ENCODE peak calls at places on chromosomes 5 and 9, in seven cellular contexts. M is mammary epithelial cell, J is Caco-2, L is mucosa of descending colon, U is adrenal gland, R is AG04450, I is pancreas. S is an unnamed sample. For H3K9me3, the result is how much of the 10 kb centered on the place peaks cover.

GRCh38 chr9:122095010-122095767 is 2.1 kb upstream of the TTLL11 start:
- DNase-seq in I (no peak), U (peak), L (no peak), J (no peak), R (no peak), M (peak), S (no peak)

GRCh38 chr5:60540855-60541805 is 158.8 kb downstream of the DEPDC1B start:
- DNase-seq in U (no peak), M (no peak), I (no peak), L (no peak), J (no peak), R (no peak), S (no peak)

GRCh38 chr5:174047472-174047871 is 2.0 kb downstream of the NSG2 start:
- DNase-seq in I (no peak), L (no peak), U (no peak), M (no peak), R (no peak), J (no peak), S (no peak)

GRCh38 chr5:72101828-72102227 is 5.4 kb upstream of the MAP1B start:
- DNase-seq in R (no peak), J (no peak), U (no peak), L (no peak), I (no peak), M (peak), S (no peak)

GRCh38 chr5:42547146-42547545 is 123.9 kb downstream of the GHR start:
- DNase-seq in R (no peak), L (no peak), M (peak), U (no peak), I (no peak), J (no peak), S (no peak)

GRCh38 chr5:181191526-181192336 is 13.3 kb downstream of the TRIM7 start:
- DNase-seq in I (peak), U (peak), J (peak), R (peak), M (peak), L (peak), S (peak)

GRCh38 chr9:134908524-134909364 is 9.0 kb downstream of the FCN1 start:
- DNase-seq in I (no peak), L (no peak), U (no peak), M (no peak), J (no peak), R (no peak), S (no peak)

GRCh38 chr5:146825033-146825432 is 53.5 kb downstream of the PPP2R2B start:
- DNase-seq in I (peak), U (peak), L (no peak), M (peak), J (peak), R (no peak), S (peak)

GRCh38 chr9:13354733-13355132 is 75.2 kb upstream of the MPDZ start:
- DNase-seq in I (no peak), J (no peak), M (peak), R (no peak), L (no peak), U (no peak), S (peak)

GRCh38 chr9:136802321-136802720 is 5.4 kb upstream of the RABL6 start:
- DNase-seq in M (no peak), I (no peak), U (no peak), R (no peak), L (no peak), J (no peak), S (no peak)

GRCh38 chr5:155983954-155984353 is 343.0 kb upstream of the SGCD start:
- DNase-seq in R (peak), L (no peak), J (no peak), I (no peak), M (no peak), U (no peak), S (no peak)

GRCh38 chr5:103703617-103704016 is 141.0 kb upstream of the NUDT12 start:
- DNase-seq in L (no peak), I (no peak), U (no peak), R (no peak), J (no peak), M (peak), S (no peak)

GRCh38 chr9:135701067-135701967 is 668 bp upstream of the KCNT1 start:
- DNase-seq in M (no peak), R (no peak), J (no peak), L (no peak), I (no peak), U (no peak), S (no peak)

GRCh38 chr5:8394965-8395364 is 526.0 kb downstream of the MTRR start:
- DNase-seq in J (no peak), R (no peak), M (no peak), L (no peak), U (no peak), I (no peak), S (no peak)

GRCh38 chr5:80668016-80668969 is 13.5 kb upstream of the DHFR start:
- DNase-seq in M (no peak), R (no peak), I (no peak), J (no peak), L (no peak), U (no peak), S (no peak)

GRCh38 chr9:85727500-85727899 is 14.3 kb downstream of the AGTPBP1 start:
- DNase-seq in U (no peak), L (no peak), M (no peak), J (no peak), I (no peak), R (no peak), S (no peak)

GRCh38 chr5:40831346-40832210 is 3.4 kb downstream of the RPL37 start:
- DNase-seq in J (no peak), I (no peak), R (no peak), L (no peak), M (peak), U (no peak), S (no peak)
- H3K4me3 ChIP-seq in J (no peak), I (no peak), R (no peak), L (no peak), M (no peak), U (no peak), S (peak)

DNA sequence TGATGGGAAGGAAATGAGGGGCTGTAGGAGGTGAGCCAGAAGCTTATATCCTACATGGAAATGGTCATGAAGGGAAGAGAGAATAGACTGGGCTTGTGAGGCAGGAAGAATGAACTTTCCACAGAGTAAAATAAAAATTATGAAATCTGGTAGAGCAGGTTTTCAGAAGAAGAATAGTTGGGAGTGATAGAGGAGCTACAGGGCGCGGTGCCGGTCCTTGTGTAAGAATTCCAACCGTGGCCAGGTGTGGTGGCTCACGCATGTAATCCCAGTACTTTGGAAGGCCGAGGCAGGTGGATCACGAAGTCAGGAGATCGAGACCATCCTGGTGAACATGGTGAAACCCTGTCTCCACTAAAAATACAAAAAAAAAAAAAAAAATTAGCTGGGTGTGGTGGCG is 8.9 kb upstream of the UNC13B start:
- DNase-seq in L (no peak), J (no peak), R (no peak), U (no peak), M (no peak), I (no peak), S (no peak)
- H3K9me3 ChIP-seq in L (under half), J (under half), R (under half), U (under half), M (under half), I (under half), S (under half)

GRCh38 chr5:73641811-73642210 is 15.8 kb downstream of the ARHGEF28 start:
- DNase-seq in U (no peak), L (no peak), R (no peak), I (no peak), M (no peak), J (no peak), S (no peak)
- H3K4me3 ChIP-seq in U (no peak), L (no peak), R (no peak), I (no peak), M (no peak), J (no peak), S (no peak)

GRCh38 chr5:25358919-25359318 is 714.1 kb upstream of the CDH10 start:
- DNase-seq in J (no peak), I (no peak), M (no peak), R (no peak), L (no peak), U (no peak), S (no peak)
- H3K9me3 ChIP-seq in J (under half), I (under half), M (under half), R (under half), L (half or more), U (under half), S (under half)

GRCh38 chr9:35516481-35516880 is 26.6 kb downstream of the RUSC2 start:
- DNase-seq in I (no peak), U (no peak), L (no peak), R (no peak), M (peak), J (no peak), S (peak)
- H3K4me3 ChIP-seq in I (no peak), U (no peak), L (no peak), R (no peak), M (no peak), J (no peak), S (no peak)

DNA sequence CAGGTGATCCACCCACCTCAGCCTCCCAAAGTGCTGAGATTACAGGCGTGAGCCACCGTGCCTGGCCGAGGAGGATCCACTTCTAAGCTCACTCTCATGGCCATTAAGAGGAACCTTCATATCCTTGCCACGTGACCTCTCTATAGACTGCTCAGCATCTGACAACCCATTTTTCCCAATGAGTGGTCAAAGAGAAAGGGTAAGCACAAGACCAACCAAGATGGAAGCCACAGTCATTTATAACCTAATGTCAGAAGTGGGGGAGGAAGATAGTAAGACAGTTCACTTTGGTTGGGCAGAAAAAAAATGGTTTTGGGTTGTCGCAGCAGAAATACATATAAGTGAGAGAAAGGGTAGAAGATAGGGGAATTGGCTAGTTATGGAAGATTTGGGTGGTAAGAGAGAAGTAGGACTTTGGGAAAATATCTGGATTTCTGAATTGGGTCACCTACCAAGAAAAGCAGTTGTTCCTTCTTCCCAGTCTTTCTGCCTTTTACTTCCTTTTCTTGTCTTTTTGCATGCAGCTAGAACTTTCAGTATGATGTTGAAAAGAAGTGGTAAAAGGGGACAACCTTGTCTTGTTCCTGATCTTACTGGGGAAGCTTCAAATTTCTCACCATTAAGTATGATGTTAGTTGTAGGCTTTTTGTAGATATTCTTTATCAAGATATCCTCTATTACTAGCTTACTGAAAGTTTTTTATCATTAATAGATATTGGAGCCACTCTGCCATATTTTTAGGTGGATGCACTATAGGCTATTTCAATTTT is 15.7 kb downstream of the SNX2 start:
- DNase-seq in J (no peak), M (no peak), L (no peak), I (no peak), U (no peak), R (no peak), S (no peak)
- H3K9me3 ChIP-seq in J (under half), M (under half), L (under half), I (under half), U (under half), R (under half), S (under half)

S was measured in MG63.